ENCODE peak calls at places on chromosome 19, in four cellular contexts. E is HFF-Myc, O is choroid plexus epithelial cell, A is astrocyte of the spinal cord. K is an unnamed sample.

GRCh38 chr19:2507109-2507508 is 31.2 kb downstream of the GADD45B start:
- DNase-seq in E (no peak), O (peak; percentile 67), A (peak; percentile 59), K (peak; percentile 62)

GRCh38 chr19:1767464-1767933 is 14.2 kb downstream of the ONECUT3 start:
- DNase-seq in O (no peak), A (no peak), E (no peak), K (no peak)

GRCh38 chr19:7868671-7869452 is 5.3 kb downstream of the PRR36 start:
- DNase-seq in E (no peak), O (peak; percentile 62), A (peak; percentile 39), K (peak; percentile 65)

GRCh38 chr19:47227347-47228167 is 3.4 kb downstream of the BBC3 start:
- DNase-seq in E (peak; percentile 90), O (peak; percentile 96), A (peak; percentile 94), K (peak; percentile 97)

GRCh38 chr19:30103981-30104380 is 161.9 kb downstream of the URI1 start:
- DNase-seq in O (no peak), E (no peak), A (no peak), K (no peak)

GRCh38 chr19:33435706-33436359 is 62.3 kb downstream of the CEBPG start:
- DNase-seq in E (no peak), O (no peak), A (no peak), K (no peak)

GRCh38 chr19:17784201-17785008 is 10.5 kb upstream of the B3GNT3 start:
- DNase-seq in A (peak; percentile 50), E (no peak), O (peak; percentile 77), K (no peak)

GRCh38 chr19:17357078-17357666 is 19.8 kb downstream of the GTPBP3 start:
- DNase-seq in A (no peak), E (no peak), O (no peak), K (no peak)

GRCh38 chr19:1239796-1240737 is 1.5 kb upstream of the ATP5F1D start:
- DNase-seq in O (peak; percentile 93), A (peak; percentile 87), E (no peak), K (peak; percentile 92)

GRCh38 chr19:17138937-17139598 is 63.5 kb downstream of the MYO9B start:
- DNase-seq in E (no peak), A (no peak), O (no peak), K (no peak)

GRCh38 chr19:47124937-47125668 is 5.5 kb upstream of the SAE1 start:
- DNase-seq in A (peak; percentile 71), E (no peak), O (peak; percentile 86), K (peak; percentile 59)

GRCh38 chr19:2607712-2608601 is 94.5 kb downstream of the GNG7 start:
- DNase-seq in E (no peak), A (no peak), O (no peak), K (no peak)

GRCh38 chr19:43504426-43505185 is at the start of gene PHLDB3:
- DNase-seq in A (no peak), O (no peak), E (no peak), K (peak; percentile 60)

GRCh38 chr19:28482221-28482620 is 730.7 kb downstream of the UQCRFS1 start:
- DNase-seq in E (no peak), O (peak; percentile 29), A (no peak), K (no peak)

GRCh38 chr19:19338082-19338481 is 17.5 kb downstream of the MAU2 start:
- DNase-seq in O (no peak), A (peak; percentile 71), E (no peak), K (peak; percentile 55)

GRCh38 chr19:51501594-51502263 is at the start of gene SIGLEC12:
- DNase-seq in E (no peak), A (no peak), O (no peak), K (no peak)

GRCh38 chr19:18803550-18804138 is 12.5 kb upstream of the COMP start:
- DNase-seq in O (no peak), A (no peak), E (no peak), K (no peak)

GRCh38 chr19:1956868-1957492 is 16.0 kb downstream of the CSNK1G2 start:
- DNase-seq in O (no peak), E (no peak), A (no peak), K (no peak)

GRCh38 chr19:3006075-3006767 is 22.9 kb downstream of the TLE2 start:
- DNase-seq in E (no peak), A (no peak), O (no peak), K (no peak)

GRCh38 chr19:52069653-52070052 is 21.0 kb upstream of the ZNF432 start:
- DNase-seq in E (no peak), A (no peak), O (no peak), K (no peak)

GRCh38 chr19:35531291-35531690 is 2.0 kb upstream of the GAPDHS start:
- DNase-seq in O (no peak), A (no peak), E (no peak), K (no peak)

GRCh38 chr19:19420570-19421301 is 15.3 kb downstream of the GATAD2A start:
- DNase-seq in A (no peak), E (no peak), O (no peak), K (no peak)

GRCh38 chr19:954672-955494 is 29.0 kb downstream of the ARID3A start:
- DNase-seq in O (peak; percentile 24), A (no peak), E (no peak), K (no peak)

GRCh38 chr19:14672043-14672872 is 2.4 kb downstream of the ADGRE3 start:
- DNase-seq in A (no peak), O (no peak), E (no peak), K (no peak)

GRCh38 chr19:51145926-51146493 is 3.9 kb downstream of the SIGLEC7 start:
- DNase-seq in A (no peak), O (no peak), E (no peak), K (no peak)

GRCh38 chr19:8702350-8702749 is 3.8 kb upstream of the ACTL9 start:
- DNase-seq in O (no peak), E (no peak), A (no peak), K (no peak)

GRCh38 chr19:39136225-39136940 is 10.8 kb downstream of the PAK4 start:
- DNase-seq in E (no peak), O (no peak), A (no peak), K (no peak)

GRCh38 chr19:2586196-2586595 is 110.3 kb downstream of the GADD45B start:
- DNase-seq in A (no peak), O (no peak), E (no peak), K (no peak)

GRCh38 chr19:17327654-17328516 is 6.8 kb downstream of the ANO8 start:
- DNase-seq in E (no peak), O (peak; percentile 89), A (no peak), K (no peak)

GRCh38 chr19:35734889-35735288 is 7.4 kb downstream of the IGFLR1 start:
- DNase-seq in A (no peak), E (no peak), O (no peak), K (no peak)

GRCh38 chr19:33248553-33248953 is 22.9 kb upstream of the SLC7A10 start:
- DNase-seq in E (no peak), O (no peak), A (no peak), K (no peak)

GRCh38 chr19:2332341-2333026 is 4.0 kb downstream of the SPPL2B start:
- DNase-seq in A (no peak), E (no peak), O (no peak), K (peak; percentile 52)

GRCh38 chr19:33302175-33302973 is at the start of gene CEBPA:
- DNase-seq in E (no peak), O (peak; percentile 75), A (peak; percentile 45), K (peak; percentile 81)

GRCh38 chr19:45506246-45506990 is 861 bp upstream of the VASP start:
- DNase-seq in E (no peak), O (peak; percentile 92), A (peak; percentile 93), K (peak; percentile 87)
- TF ChIP-seq CTCF in E (peak; percentile 48), O (peak; percentile 58), A (peak; percentile 61), K (peak; percentile 38)

GRCh38 chr19:12555456-12555930 is 4.2 kb upstream of the ZNF564 start:
- DNase-seq in O (no peak), A (no peak), E (no peak), K (no peak)
- H3K4me3 ChIP-seq in O (no peak overlapping the region), A (no peak overlapping the region), E (no peak overlapping the region), K (no peak overlapping the region)

GRCh38 chr19:49812997-49813861 is at the start of gene FUZ:
- DNase-seq in E (peak; percentile 98), O (peak; percentile 99), A (peak; percentile 99), K (peak; percentile 99)
- TF ChIP-seq CTCF in E (peak; percentile 17), O (peak; percentile 60), A (peak; percentile 41), K (no peak)

DNA sequence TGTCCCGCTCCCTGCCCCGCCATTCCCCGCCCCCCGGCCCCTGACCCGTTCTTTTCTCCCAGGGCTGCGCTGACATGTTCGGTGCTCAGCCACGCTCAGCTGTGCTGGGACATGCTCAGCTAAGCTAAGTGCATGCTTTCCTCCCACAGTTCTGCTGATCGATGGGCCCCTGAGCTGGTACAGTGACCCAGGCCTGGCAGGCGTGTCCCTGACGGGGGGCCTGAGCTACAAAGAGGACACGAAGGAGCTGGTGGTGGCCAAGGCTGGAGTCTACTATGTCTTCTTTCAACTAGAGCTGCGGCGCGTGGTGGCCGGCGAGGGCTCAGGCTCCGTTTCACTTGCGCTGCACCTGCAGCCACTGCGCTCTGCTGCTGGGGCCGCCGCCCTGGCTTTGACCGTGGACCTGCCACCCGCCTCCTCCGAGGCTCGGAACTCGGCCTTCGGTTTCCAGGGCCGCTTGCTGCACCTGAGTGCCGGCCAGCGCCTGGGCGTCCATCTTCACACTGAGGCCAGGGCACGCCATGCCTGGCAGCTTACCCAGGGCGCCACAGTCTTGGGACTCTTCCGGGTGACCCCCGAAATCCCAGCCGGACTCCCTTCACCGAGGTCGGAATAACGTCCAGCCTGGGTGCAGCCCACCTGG is 3.7 kb downstream of the TNFSF9 start:
- DNase-seq in O (no peak), E (no peak), A (no peak), K (no peak)
- H3K4me3 ChIP-seq in O (no peak overlapping the region), E (no peak overlapping the region), A (no peak overlapping the region), K (no peak overlapping the region)

DNA sequence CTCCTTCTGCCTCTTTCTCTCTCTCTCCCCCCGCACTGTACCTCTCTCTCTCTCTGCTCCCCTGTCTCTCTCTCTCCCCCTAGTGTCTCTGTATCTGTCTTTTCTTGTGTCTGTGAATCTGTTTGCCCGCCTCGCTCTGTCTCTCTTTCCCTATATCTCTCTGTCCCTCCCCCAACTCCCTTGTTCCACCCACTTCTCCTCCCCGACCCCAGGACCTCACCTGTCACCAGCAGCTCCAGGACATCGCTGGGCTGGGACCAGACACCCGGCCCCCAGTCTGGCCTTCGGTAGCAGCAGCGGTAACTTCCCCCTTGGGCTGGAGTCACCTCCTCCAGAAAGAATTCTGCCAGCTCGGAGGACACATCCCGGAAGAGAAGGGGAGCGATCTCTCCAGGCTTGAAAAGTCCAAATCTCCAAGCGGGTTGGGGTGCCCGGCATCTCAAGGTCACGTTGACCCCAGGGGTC is 3.9 kb downstream of the OSCAR start:
- DNase-seq in E (no peak), O (peak; percentile 58), A (peak; percentile 51), K (peak; percentile 73)
- TF ChIP-seq CTCF in E (peak; percentile 46), O (peak; percentile 60), A (peak; percentile 51), K (peak; percentile 53)

DNA sequence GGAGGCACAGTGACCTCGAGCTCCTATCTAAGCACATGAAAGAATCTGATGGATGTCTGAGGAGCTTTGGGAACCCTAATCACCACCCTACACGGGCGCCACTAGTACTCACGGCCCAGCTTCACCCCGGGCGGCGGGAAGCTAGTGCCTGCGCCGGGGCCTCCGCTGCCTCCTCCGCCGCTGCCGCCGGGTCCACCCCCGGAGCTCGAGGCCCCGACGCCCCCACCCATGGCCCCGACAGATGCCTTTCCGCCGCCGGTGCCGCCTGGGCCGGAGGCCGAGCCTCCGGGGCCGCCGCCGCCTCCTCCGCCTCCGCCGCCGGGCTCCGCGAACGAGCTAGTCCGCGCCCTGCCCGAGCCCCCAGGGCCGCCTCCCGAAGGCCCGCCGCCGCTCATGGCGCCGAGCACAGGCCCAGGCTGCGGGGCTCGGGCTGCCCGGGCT is 311 bp downstream of the GSK3A start:
- DNase-seq in O (peak; percentile 14), A (no peak), E (no peak), K (peak; percentile 39)
- H3K4me3 ChIP-seq in O (peak overlapping the region; percentile 60), A (peak overlapping the region; percentile 90), E (peak overlapping the region; percentile 77), K (peak overlapping the region; percentile 72)

K was measured in foreskin fibroblast.